ENCODE peak calls at places on chromosome 19, in seven cellular contexts. One of them, this sample, is unnamed.
A peak's percentile ranks its signal among the peaks of the same experiment; 100 is the strongest.

GRCh38 chr19:46916971-46917370 is 56.2 kb downstream of the ARHGAP35 start:
- DNase-seq in Peyer's patch: no peak
- DNase-seq in body of pancreas: no peak
- DNase-seq in heart left ventricle: no peak
- DNase-seq in HCT116: no peak
- DNase-seq in neural progenitor cell: no peak
- DNase-seq in left lung: no peak
- DNase-seq in this sample: no peak

GRCh38 chr19:584240-585001 is 5.3 kb upstream of the HCN2 start:
- DNase-seq in Peyer's patch: peak; percentile 69
- DNase-seq in body of pancreas: peak; percentile 45
- DNase-seq in heart left ventricle: peak; percentile 82
- DNase-seq in HCT116: no peak
- DNase-seq in neural progenitor cell: peak; percentile 82
- DNase-seq in left lung: peak; percentile 86
- DNase-seq in this sample: peak; percentile 55

GRCh38 chr19:53157601-53158000 is 1.3 kb downstream of the ZNF347 start:
- DNase-seq in Peyer's patch: no peak
- DNase-seq in body of pancreas: peak; percentile 23
- DNase-seq in heart left ventricle: no peak
- DNase-seq in HCT116: no peak
- DNase-seq in neural progenitor cell: peak; percentile 61
- DNase-seq in left lung: no peak
- DNase-seq in this sample: no peak

GRCh38 chr19:30755581-30755980 is 383.4 kb downstream of the ZNF536 start:
- DNase-seq in Peyer's patch: no peak
- DNase-seq in body of pancreas: no peak
- DNase-seq in heart left ventricle: no peak
- DNase-seq in HCT116: no peak
- DNase-seq in neural progenitor cell: no peak
- DNase-seq in left lung: no peak
- DNase-seq in this sample: no peak

GRCh38 chr19:28715157-28715556 is 497.8 kb downstream of the UQCRFS1 start:
- DNase-seq in Peyer's patch: no peak
- DNase-seq in body of pancreas: no peak
- DNase-seq in heart left ventricle: no peak
- DNase-seq in HCT116: no peak
- DNase-seq in neural progenitor cell: no peak
- DNase-seq in left lung: no peak
- DNase-seq in this sample: no peak

GRCh38 chr19:14472202-14472961 is 2.8 kb downstream of the PTGER1 start:
- DNase-seq in Peyer's patch: peak; percentile 82
- DNase-seq in body of pancreas: peak; percentile 69
- DNase-seq in heart left ventricle: peak; percentile 89
- DNase-seq in HCT116: peak; percentile 22
- DNase-seq in neural progenitor cell: peak; percentile 88
- DNase-seq in left lung: peak; percentile 95
- DNase-seq in this sample: peak; percentile 67

GRCh38 chr19:37914908-37915307 is 7.9 kb downstream of the SIPA1L3 start:
- DNase-seq in Peyer's patch: no peak
- DNase-seq in body of pancreas: no peak
- DNase-seq in heart left ventricle: no peak
- DNase-seq in HCT116: no peak
- DNase-seq in neural progenitor cell: no peak
- DNase-seq in left lung: no peak
- DNase-seq in this sample: no peak

GRCh38 chr19:14570864-14571527 is 870 bp downstream of the NDUFB7 start:
- DNase-seq in Peyer's patch: no peak
- DNase-seq in body of pancreas: no peak
- DNase-seq in heart left ventricle: no peak
- DNase-seq in HCT116: no peak
- DNase-seq in neural progenitor cell: no peak
- DNase-seq in left lung: peak; percentile 76
- DNase-seq in this sample: no peak

GRCh38 chr19:58182577-58182988 is 278 bp upstream of the ZNF274 start:
- DNase-seq in Peyer's patch: no peak
- DNase-seq in body of pancreas: no peak
- DNase-seq in heart left ventricle: peak; percentile 94
- DNase-seq in HCT116: no peak
- DNase-seq in neural progenitor cell: no peak
- DNase-seq in left lung: no peak
- DNase-seq in this sample: no peak

GRCh38 chr19:38634757-38635482 is 12.5 kb upstream of the ACTN4 start:
- DNase-seq in Peyer's patch: peak; percentile 85
- DNase-seq in body of pancreas: peak; percentile 82
- DNase-seq in heart left ventricle: peak; percentile 87
- DNase-seq in HCT116: no peak
- DNase-seq in neural progenitor cell: peak; percentile 67
- DNase-seq in left lung: peak; percentile 93
- DNase-seq in this sample: peak; percentile 71

GRCh38 chr19:37342753-37343152 is 28.1 kb upstream of the ZNF527 start:
- DNase-seq in Peyer's patch: no peak
- DNase-seq in body of pancreas: no peak
- DNase-seq in heart left ventricle: no peak
- DNase-seq in HCT116: no peak
- DNase-seq in neural progenitor cell: no peak
- DNase-seq in left lung: no peak
- DNase-seq in this sample: no peak

GRCh38 chr19:3080281-3080680 is 13.9 kb upstream of the GNA11 start:
- DNase-seq in Peyer's patch: peak; percentile 82
- DNase-seq in body of pancreas: no peak
- DNase-seq in heart left ventricle: no peak
- DNase-seq in HCT116: no peak
- DNase-seq in neural progenitor cell: no peak
- DNase-seq in left lung: no peak
- DNase-seq in this sample: no peak

GRCh38 chr19:54133312-54133956 is 4.1 kb upstream of the CNOT3 start:
- DNase-seq in Peyer's patch: no peak
- DNase-seq in body of pancreas: no peak
- DNase-seq in heart left ventricle: no peak
- DNase-seq in HCT116: peak; percentile 32
- DNase-seq in neural progenitor cell: peak; percentile 81
- DNase-seq in left lung: no peak
- DNase-seq in this sample: no peak

GRCh38 chr19:42175952-42176648 is 41.4 kb downstream of the DEDD2 start:
- DNase-seq in Peyer's patch: no peak
- DNase-seq in body of pancreas: no peak
- DNase-seq in heart left ventricle: no peak
- DNase-seq in HCT116: no peak
- DNase-seq in neural progenitor cell: peak; percentile 65
- DNase-seq in left lung: no peak
- DNase-seq in this sample: no peak

GRCh38 chr19:49347835-49348234 is 12.6 kb downstream of the CD37 start:
- DNase-seq in Peyer's patch: no peak
- DNase-seq in body of pancreas: peak; percentile 49
- DNase-seq in heart left ventricle: no peak
- DNase-seq in HCT116: peak; percentile 81
- DNase-seq in neural progenitor cell: peak; percentile 72
- DNase-seq in left lung: no peak
- DNase-seq in this sample: no peak

GRCh38 chr19:13275016-13275722 is 125.0 kb downstream of the IER2 start:
- DNase-seq in Peyer's patch: no peak
- DNase-seq in body of pancreas: no peak
- DNase-seq in heart left ventricle: no peak
- DNase-seq in HCT116: no peak
- DNase-seq in neural progenitor cell: no peak
- DNase-seq in left lung: no peak
- DNase-seq in this sample: no peak

GRCh38 chr19:17406039-17406886 is 833 bp upstream of the BST2 start:
- DNase-seq in Peyer's patch: no peak
- DNase-seq in body of pancreas: no peak
- DNase-seq in heart left ventricle: no peak
- DNase-seq in HCT116: no peak
- DNase-seq in neural progenitor cell: no peak
- DNase-seq in left lung: no peak
- DNase-seq in this sample: no peak

GRCh38 chr19:10661946-10662345 is 7.8 kb downstream of the ILF3 start:
- DNase-seq in Peyer's patch: no peak
- DNase-seq in body of pancreas: no peak
- DNase-seq in heart left ventricle: no peak
- DNase-seq in HCT116: no peak
- DNase-seq in neural progenitor cell: no peak
- DNase-seq in left lung: no peak
- DNase-seq in this sample: no peak
- H3K4me3 ChIP-seq in Peyer's patch: no peak overlapping the region
- H3K4me3 ChIP-seq in body of pancreas: no peak overlapping the region
- H3K4me3 ChIP-seq in heart left ventricle: no peak overlapping the region
- H3K4me3 ChIP-seq in HCT116: no peak overlapping the region
- H3K4me3 ChIP-seq in neural progenitor cell: no peak overlapping the region
- H3K4me3 ChIP-seq in left lung: no peak overlapping the region
- H3K4me3 ChIP-seq in this sample: no peak overlapping the region

GRCh38 chr19:45420356-45420755 is 3.4 kb downstream of the ERCC1 start:
- DNase-seq in Peyer's patch: no peak
- DNase-seq in body of pancreas: no peak
- DNase-seq in heart left ventricle: peak; percentile 33
- DNase-seq in HCT116: no peak
- DNase-seq in neural progenitor cell: no peak
- DNase-seq in left lung: peak; percentile 27
- DNase-seq in this sample: no peak

GRCh38 chr19:45419895-45420294 is 3.8 kb downstream of the ERCC1 start:
- DNase-seq in Peyer's patch: no peak
- DNase-seq in body of pancreas: no peak
- DNase-seq in heart left ventricle: peak; percentile 49
- DNase-seq in HCT116: no peak
- DNase-seq in neural progenitor cell: no peak
- DNase-seq in left lung: no peak
- DNase-seq in this sample: no peak

GRCh38 chr19:45419396-45419795 is 4.3 kb downstream of the ERCC1 start:
- DNase-seq in Peyer's patch: no peak
- DNase-seq in body of pancreas: no peak
- DNase-seq in heart left ventricle: peak; percentile 61
- DNase-seq in HCT116: no peak
- DNase-seq in neural progenitor cell: no peak
- DNase-seq in left lung: no peak
- DNase-seq in this sample: no peak

GRCh38 chr19:45417151-45417550 is 6.6 kb downstream of the ERCC1 start:
- DNase-seq in Peyer's patch: no peak
- DNase-seq in body of pancreas: no peak
- DNase-seq in heart left ventricle: peak; percentile 33
- DNase-seq in HCT116: no peak
- DNase-seq in neural progenitor cell: no peak
- DNase-seq in left lung: no peak
- DNase-seq in this sample: no peak

DNA sequence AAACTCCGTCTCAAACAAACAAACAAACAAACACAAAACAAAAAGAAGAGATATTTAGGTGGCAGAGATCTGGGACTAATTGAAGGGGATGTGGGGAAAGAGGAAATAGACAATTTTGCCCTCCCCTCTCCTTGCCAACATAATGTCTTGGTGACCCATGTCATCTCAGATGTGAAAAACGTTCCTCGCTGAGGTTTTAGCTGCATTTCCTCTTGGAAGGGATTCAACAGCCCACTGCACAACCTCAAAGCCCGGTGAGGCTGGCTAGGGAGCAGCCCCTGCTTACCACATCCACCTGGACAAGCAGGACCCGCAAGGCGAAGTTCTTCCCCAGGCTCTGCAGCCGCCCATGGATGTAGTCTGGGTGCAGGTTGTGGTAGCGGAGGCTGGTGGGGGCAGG is 4.9 kb downstream of the ERCC1 start:
- DNase-seq in Peyer's patch: no peak
- DNase-seq in body of pancreas: no peak
- DNase-seq in heart left ventricle: no peak
- DNase-seq in HCT116: no peak
- DNase-seq in neural progenitor cell: no peak
- DNase-seq in left lung: no peak
- DNase-seq in this sample: no peak
- H3K27ac ChIP-seq in Peyer's patch: no peak overlapping the region
- H3K27ac ChIP-seq in body of pancreas: no peak overlapping the region
- H3K27ac ChIP-seq in heart left ventricle: no peak overlapping the region
- H3K27ac ChIP-seq in HCT116: no peak overlapping the region
- H3K27ac ChIP-seq in neural progenitor cell: no peak overlapping the region
- H3K27ac ChIP-seq in left lung: peak overlapping the region; percentile 58
- H3K27ac ChIP-seq in this sample: no peak overlapping the region

DNA sequence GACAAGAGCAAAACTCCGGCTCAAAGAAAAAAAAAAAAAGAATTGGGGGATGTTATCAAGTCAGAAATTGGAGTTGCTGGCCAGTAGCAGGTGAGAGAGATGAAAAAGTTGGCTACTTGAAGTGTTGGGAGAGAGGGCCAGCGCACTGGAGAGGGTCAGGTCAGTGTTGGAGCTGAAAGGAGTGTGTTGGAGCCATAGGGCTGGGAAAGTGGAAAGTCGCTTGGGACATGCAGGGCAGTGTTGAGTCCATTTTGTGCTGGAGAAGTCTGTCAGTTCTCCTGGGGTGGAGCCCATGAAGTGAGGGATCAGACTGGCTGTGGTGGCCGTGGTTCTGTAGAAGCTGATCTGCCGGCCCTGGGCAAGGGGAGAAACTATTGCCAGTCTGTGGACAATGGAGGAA is 1.7 kb downstream of the PPP1R37 start:
- DNase-seq in Peyer's patch: no peak
- DNase-seq in body of pancreas: no peak
- DNase-seq in heart left ventricle: no peak
- DNase-seq in HCT116: no peak
- DNase-seq in neural progenitor cell: no peak
- DNase-seq in left lung: no peak
- DNase-seq in this sample: no peak
- H3K4me1 ChIP-seq in Peyer's patch: peaks cover 76% of the 10 kb centered on the region
- H3K4me1 ChIP-seq in body of pancreas: peaks cover 76% of the 10 kb centered on the region
- H3K4me1 ChIP-seq in heart left ventricle: peaks cover 37% of the 10 kb centered on the region
- H3K4me1 ChIP-seq in HCT116: peaks cover 16% of the 10 kb centered on the region
- H3K4me1 ChIP-seq in neural progenitor cell: peaks cover 24% of the 10 kb centered on the region
- H3K4me1 ChIP-seq in left lung: peaks cover 41% of the 10 kb centered on the region
- H3K4me1 ChIP-seq in this sample: peaks cover 30% of the 10 kb centered on the region

DNA sequence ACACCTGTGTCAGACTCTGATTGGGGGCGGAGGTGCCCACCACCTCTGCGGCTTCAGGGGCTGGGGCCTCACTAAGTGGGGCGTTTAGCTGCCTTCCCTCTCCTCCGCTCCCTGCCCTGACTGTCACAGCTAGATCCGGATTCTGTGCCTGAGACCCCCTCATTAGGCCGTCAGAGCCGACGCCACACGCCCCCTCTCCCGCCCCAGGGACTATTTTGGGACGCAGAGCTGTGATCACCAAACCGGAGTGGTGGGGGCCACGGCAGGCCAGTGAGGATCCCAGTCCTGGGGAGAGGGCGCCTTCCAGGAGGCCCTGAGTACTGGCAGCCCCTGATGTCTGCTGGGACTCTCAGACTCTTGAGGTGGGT is 762 bp downstream of the KANK3 start:
- DNase-seq in Peyer's patch: no peak
- DNase-seq in body of pancreas: no peak
- DNase-seq in heart left ventricle: no peak
- DNase-seq in HCT116: no peak
- DNase-seq in neural progenitor cell: no peak
- DNase-seq in left lung: no peak
- DNase-seq in this sample: no peak
- H3K4me3 ChIP-seq in Peyer's patch: peak overlapping the region; percentile 53
- H3K4me3 ChIP-seq in body of pancreas: no peak overlapping the region
- H3K4me3 ChIP-seq in heart left ventricle: peak overlapping the region; percentile 61
- H3K4me3 ChIP-seq in HCT116: no peak overlapping the region
- H3K4me3 ChIP-seq in neural progenitor cell: no peak overlapping the region
- H3K4me3 ChIP-seq in left lung: peak overlapping the region; percentile 5
- H3K4me3 ChIP-seq in this sample: no peak overlapping the region

This sample was measured in CD4-positive, CD25-positive, alpha-beta regulatory T cell.